ENCODE peak calls at places on chromosomes 4 and X, in five cellular contexts. K is upper lobe of right lung, X is pancreas, W is body of pancreas, J is heart left ventricle. R is an unnamed sample.

GRCh38 chrX:154021131-154021611 is 1.5 kb upstream of the IRAK1 start:
- DNase-seq in J (no peak), K (no peak), X (no peak), W (no peak), R (peak; percentile 74)

GRCh38 chr4:172996571-172997216 is 171.9 kb upstream of the GALNT7 start:
- DNase-seq in W (no peak), X (no peak), J (no peak), K (no peak), R (no peak)

GRCh38 chr4:36043241-36043640 is 201.1 kb downstream of the ARAP2 start:
- DNase-seq in X (no peak), J (no peak), K (no peak), W (no peak), R (no peak)

GRCh38 chr4:186485621-186486062 is 69.7 kb downstream of the MTNR1A start:
- DNase-seq in K (no peak), W (peak; percentile 29), J (peak; percentile 19), X (no peak), R (no peak)

GRCh38 chr4:146432065-146432464 is 89.7 kb downstream of the SLC10A7 start:
- DNase-seq in K (no peak), J (no peak), X (no peak), W (no peak), R (no peak)

GRCh38 chrX:110795645-110796510 is at the start of gene CHRDL1:
- DNase-seq in J (peak; percentile 19), W (peak; percentile 59), X (peak; percentile 50), K (peak; percentile 69), R (no peak)

GRCh38 chrX:18354369-18355329 is at the start of gene SCML2:
- DNase-seq in J (peak; percentile 39), X (peak; percentile 18), W (peak; percentile 16), K (peak; percentile 68), R (peak; percentile 79)

GRCh38 chr4:146398896-146399443 is 122.8 kb downstream of the SLC10A7 start:
- DNase-seq in J (no peak), X (no peak), W (no peak), K (no peak), R (no peak)

GRCh38 chr4:30789219-30789671 is 69.1 kb downstream of the PCDH7 start:
- DNase-seq in J (no peak), W (no peak), X (no peak), K (no peak), R (no peak)

GRCh38 chr4:38757945-38758344 is 24.8 kb downstream of the TLR10 start:
- DNase-seq in K (no peak), J (no peak), W (peak; percentile 35), X (no peak), R (no peak)

GRCh38 chr4:173990879-173991231 is 292.6 kb downstream of the FBXO8 start:
- DNase-seq in X (peak; percentile 7), W (peak; percentile 27), K (no peak), J (peak; percentile 67), R (no peak)

GRCh38 chr4:147596976-147597375 is 20.2 kb upstream of the TMEM184C start:
- DNase-seq in J (no peak), K (no peak), X (peak; percentile 62), W (peak; percentile 84), R (no peak)

GRCh38 chr4:148369919-148370318 is 72.3 kb downstream of the NR3C2 start:
- DNase-seq in K (no peak), J (no peak), X (no peak), W (no peak), R (no peak)

GRCh38 chr4:3346146-3346545 is 53.3 kb downstream of the RGS12 start:
- DNase-seq in W (peak; percentile 84), X (peak; percentile 35), K (no peak), J (peak; percentile 56), R (no peak)

GRCh38 chrX:105664243-105664642 is 158.1 kb upstream of the NRK start:
- DNase-seq in J (no peak), W (no peak), X (no peak), K (no peak), R (no peak)

GRCh38 chr4:20984011-20984836 is 284.0 kb downstream of the PACRGL start:
- DNase-seq in J (no peak), K (peak; percentile 62), W (no peak), X (no peak), R (no peak)

GRCh38 chr4:155828628-155829027 is 37.4 kb downstream of the ASIC5 start:
- DNase-seq in J (no peak), X (no peak), K (no peak), W (no peak), R (no peak)

GRCh38 chrX:133983243-133983973 is 2.0 kb downstream of the GPC3 start:
- DNase-seq in W (no peak), X (no peak), J (no peak), K (no peak), R (no peak)

DNA sequence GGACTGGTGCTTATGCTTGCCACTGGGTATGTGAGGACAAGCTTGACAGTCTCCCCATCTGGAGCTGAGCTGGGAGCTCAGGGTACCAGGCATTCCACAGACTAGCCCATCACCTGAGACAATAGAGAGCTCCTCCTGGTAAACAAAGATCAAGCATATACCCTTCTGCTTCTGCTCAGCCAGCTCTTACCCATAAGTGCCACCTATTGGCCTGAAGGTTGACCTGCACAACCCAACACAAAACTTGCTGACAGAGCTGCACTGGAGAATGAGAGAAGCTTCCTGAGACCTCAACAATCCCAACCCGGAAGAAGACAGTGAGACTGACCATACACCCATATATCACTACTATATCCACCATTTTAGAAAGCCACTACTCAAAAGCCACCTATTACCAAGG is 1049.2 kb upstream of the INTU start:
- DNase-seq in W (no peak), X (no peak), J (no peak), K (no peak), R (no peak)
- TF ChIP-seq CTCF in W (no peak), X (no peak), J (no peak), K (no peak), R (no peak)

GRCh38 chr4:108035691-108036090 is 46.0 kb downstream of the HADH start:
- DNase-seq in W (no peak), J (no peak), K (no peak), X (no peak), R (no peak)

GRCh38 chr4:108034560-108034959 is 44.9 kb downstream of the HADH start:
- DNase-seq in X (no peak), J (no peak), W (no peak), K (no peak), R (no peak)

GRCh38 chr4:108037884-108038283 is 48.2 kb downstream of the HADH start:
- DNase-seq in X (no peak), K (no peak), J (no peak), W (no peak), R (no peak)

GRCh38 chr4:108033348-108033747 is 43.7 kb downstream of the HADH start:
- DNase-seq in K (no peak), J (no peak), W (no peak), X (no peak), R (no peak)

DNA sequence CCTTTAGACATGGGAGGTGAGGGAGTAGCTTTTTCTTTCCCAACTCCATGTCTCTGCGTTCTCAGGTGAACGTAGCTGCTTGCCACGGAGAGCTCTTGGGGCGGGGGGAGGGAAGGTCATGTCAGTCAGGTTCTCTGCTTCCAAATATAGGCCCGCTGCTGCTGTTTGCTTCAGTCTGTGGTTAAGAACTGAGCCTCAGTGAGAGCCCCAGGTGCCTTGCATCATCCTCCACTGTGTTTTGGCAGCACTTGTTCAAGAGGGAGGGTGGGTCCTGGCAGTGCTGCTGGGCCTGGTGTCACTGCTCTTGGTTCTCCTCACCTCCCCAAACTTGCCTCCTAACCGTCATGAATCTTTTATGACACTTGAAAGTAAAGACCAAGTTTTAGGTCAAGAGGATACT is 46.6 kb downstream of the HADH start:
- DNase-seq in W (no peak), J (no peak), K (no peak), X (no peak), R (no peak)
- H3K4me1 ChIP-seq in W (no peaks in the 10 kb centered on the region), J (peaks cover 4% of the 10 kb centered on the region), K (no peaks in the 10 kb centered on the region), X (no peaks in the 10 kb centered on the region), R (no peaks in the 10 kb centered on the region)

GRCh38 chr4:163587867-163588266 is 93.4 kb downstream of the TMA16 start:
- DNase-seq in X (no peak), W (no peak), K (no peak), J (no peak), R (no peak)

DNA sequence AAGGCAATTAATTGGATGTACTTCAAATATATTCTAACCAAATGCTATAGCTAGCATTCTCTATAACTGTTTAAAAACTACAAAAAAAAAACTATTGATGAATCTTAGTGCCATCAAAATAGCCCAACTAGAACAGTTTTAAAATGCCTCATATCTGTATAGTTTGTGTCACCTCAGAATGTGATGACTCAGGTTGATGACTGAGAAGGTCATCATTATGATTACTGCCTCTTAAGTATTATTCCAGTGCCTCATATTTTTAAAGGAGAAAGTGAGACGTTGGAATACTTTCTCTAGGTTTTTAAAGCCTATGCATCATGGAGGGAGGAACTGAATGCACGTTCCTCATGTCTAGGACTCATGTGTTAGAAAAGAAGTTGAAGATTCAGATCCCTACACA is 88.2 kb downstream of the TMA16 start:
- DNase-seq in W (no peak), J (no peak), X (no peak), K (no peak), R (no peak)
- H3K4me3 ChIP-seq in W (no peak overlapping the region), J (no peak overlapping the region), X (no peak overlapping the region), K (no peak overlapping the region), R (no peak overlapping the region)

DNA sequence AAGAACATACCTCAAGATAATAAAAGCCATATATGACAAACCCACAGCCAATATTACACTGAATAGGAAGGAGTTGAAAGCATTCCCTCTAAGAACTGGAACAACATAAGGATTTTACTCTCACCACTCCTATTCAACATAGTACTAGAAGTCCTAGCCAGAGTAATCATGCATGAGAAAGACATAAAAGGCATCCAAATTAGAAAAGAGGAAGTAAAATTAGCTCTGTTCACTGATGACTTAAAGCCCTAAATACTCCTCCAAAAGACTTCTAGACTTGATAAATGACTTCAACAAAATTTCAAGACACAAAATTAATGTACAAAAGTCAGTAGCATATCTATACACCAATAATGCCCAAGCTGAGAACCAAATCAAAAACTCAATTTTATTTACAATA is 235.7 kb downstream of the NKX6-1 start:
- DNase-seq in X (no peak), K (no peak), J (no peak), W (no peak), R (no peak)
- TF ChIP-seq CTCF in X (no peak), K (no peak), J (no peak), W (no peak), R (no peak)